ENCODE peak calls at places on chromosomes 7 and 10, in four cellular contexts. One of them, this sample, is unnamed.

GRCh38 chr7:135335628-135336139 is 102.0 kb downstream of the STRA8 start:
- DNase-seq in mucosa of descending colon: peak
- DNase-seq in stomach: peak
- DNase-seq in GM23338: peak
- DNase-seq in this sample: peak

GRCh38 chr10:88992945-88993537 is 2.4 kb downstream of the FAS start:
- DNase-seq in mucosa of descending colon: no peak
- DNase-seq in stomach: no peak
- DNase-seq in GM23338: peak
- DNase-seq in this sample: peak

GRCh38 chr10:23413629-23414089 is 25.2 kb upstream of the OTUD1 start:
- DNase-seq in mucosa of descending colon: no peak
- DNase-seq in stomach: no peak
- DNase-seq in GM23338: no peak
- DNase-seq in this sample: no peak

GRCh38 chr10:79905322-79906314 is 43.3 kb downstream of the SFTPD start:
- DNase-seq in mucosa of descending colon: no peak
- DNase-seq in stomach: no peak
- DNase-seq in GM23338: no peak
- DNase-seq in this sample: no peak

GRCh38 chr7:152522551-152522950 is 86.7 kb upstream of the KMT2C start:
- DNase-seq in mucosa of descending colon: no peak
- DNase-seq in stomach: no peak
- DNase-seq in GM23338: peak
- DNase-seq in this sample: no peak

GRCh38 chr10:62732841-62733653 is 71.5 kb upstream of the ADO start:
- DNase-seq in mucosa of descending colon: peak
- DNase-seq in stomach: no peak
- DNase-seq in GM23338: no peak
- DNase-seq in this sample: no peak

GRCh38 chr7:4960363-4960762 is 1.4 kb upstream of the MMD2 start:
- DNase-seq in mucosa of descending colon: no peak
- DNase-seq in stomach: no peak
- DNase-seq in GM23338: no peak
- DNase-seq in this sample: no peak

GRCh38 chr10:61335359-61335758 is 117.8 kb downstream of the TMEM26 start:
- DNase-seq in mucosa of descending colon: no peak
- DNase-seq in stomach: no peak
- DNase-seq in GM23338: no peak
- DNase-seq in this sample: no peak

GRCh38 chr7:126499481-126499880 is 753.3 kb downstream of the GRM8 start:
- DNase-seq in mucosa of descending colon: no peak
- DNase-seq in stomach: no peak
- DNase-seq in GM23338: no peak
- DNase-seq in this sample: no peak

GRCh38 chr7:1800876-1801275 is 130.8 kb downstream of the ELFN1 start:
- DNase-seq in mucosa of descending colon: no peak
- DNase-seq in stomach: peak
- DNase-seq in GM23338: no peak
- DNase-seq in this sample: no peak

GRCh38 chr7:1798191-1798590 is 128.1 kb downstream of the ELFN1 start:
- DNase-seq in mucosa of descending colon: no peak
- DNase-seq in stomach: no peak
- DNase-seq in GM23338: no peak
- DNase-seq in this sample: no peak

GRCh38 chr7:1794888-1795542 is 124.9 kb downstream of the ELFN1 start:
- DNase-seq in mucosa of descending colon: no peak
- DNase-seq in stomach: no peak
- DNase-seq in GM23338: no peak
- DNase-seq in this sample: no peak
- TF ChIP-seq CTCF in mucosa of descending colon: no peak
- TF ChIP-seq CTCF in stomach: no peak
- TF ChIP-seq CTCF in GM23338: peak
- TF ChIP-seq CTCF in this sample: no peak

GRCh38 chr10:70101668-70102067 is 31.0 kb downstream of the AIFM2 start:
- DNase-seq in mucosa of descending colon: no peak
- DNase-seq in stomach: no peak
- DNase-seq in GM23338: no peak
- DNase-seq in this sample: no peak

GRCh38 chr10:70109064-70109729 is 23.4 kb downstream of the AIFM2 start:
- DNase-seq in mucosa of descending colon: no peak
- DNase-seq in stomach: no peak
- DNase-seq in GM23338: no peak
- DNase-seq in this sample: no peak

GRCh38 chr10:70111496-70111895 is 21.1 kb downstream of the AIFM2 start:
- DNase-seq in mucosa of descending colon: no peak
- DNase-seq in stomach: no peak
- DNase-seq in GM23338: no peak
- DNase-seq in this sample: no peak

DNA sequence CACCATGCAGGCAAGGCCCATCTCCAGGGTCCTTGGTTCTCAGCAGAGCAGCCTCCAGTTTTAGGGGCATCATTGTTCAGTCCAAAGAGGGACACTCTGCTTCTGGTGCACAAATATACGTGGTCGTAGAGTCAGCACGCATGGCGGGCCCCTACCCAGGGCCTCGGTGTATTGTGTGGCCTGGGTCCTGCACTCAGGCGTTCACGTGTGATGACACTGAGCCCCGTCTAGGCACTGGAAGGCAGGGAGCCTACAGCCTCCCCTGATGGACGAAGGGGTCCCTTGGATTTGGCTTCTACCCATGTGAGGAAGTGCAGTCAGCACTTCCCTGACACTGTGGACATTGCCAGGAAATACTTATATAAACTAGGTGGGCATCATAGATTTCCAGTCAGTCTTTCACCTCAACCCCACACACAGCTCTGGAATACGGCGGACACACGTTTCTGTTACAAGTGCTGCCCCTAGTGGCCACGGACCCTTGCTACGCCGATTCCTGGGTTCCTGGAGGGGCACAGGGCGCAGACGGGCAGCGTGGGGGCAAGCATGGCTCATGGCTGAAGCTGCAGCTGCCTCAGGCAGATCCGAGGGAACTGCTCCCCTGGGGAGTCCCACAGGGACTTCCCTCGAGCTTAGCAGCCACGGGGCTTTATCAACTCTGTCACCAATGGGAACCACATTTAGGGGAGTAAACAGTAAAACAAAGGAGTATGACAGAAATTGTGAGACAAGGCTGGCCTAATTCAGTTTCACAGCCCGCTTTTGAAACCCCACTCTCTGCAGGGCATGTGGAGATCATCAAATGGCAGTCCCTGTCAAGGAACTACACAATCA is 25.4 kb downstream of the AIFM2 start:
- DNase-seq in mucosa of descending colon: no peak
- DNase-seq in stomach: no peak
- DNase-seq in GM23338: peak
- DNase-seq in this sample: no peak
- H3K4me3 ChIP-seq in mucosa of descending colon: no peak
- H3K4me3 ChIP-seq in stomach: no peak
- H3K4me3 ChIP-seq in GM23338: no peak
- H3K4me3 ChIP-seq in this sample: no peak

DNA sequence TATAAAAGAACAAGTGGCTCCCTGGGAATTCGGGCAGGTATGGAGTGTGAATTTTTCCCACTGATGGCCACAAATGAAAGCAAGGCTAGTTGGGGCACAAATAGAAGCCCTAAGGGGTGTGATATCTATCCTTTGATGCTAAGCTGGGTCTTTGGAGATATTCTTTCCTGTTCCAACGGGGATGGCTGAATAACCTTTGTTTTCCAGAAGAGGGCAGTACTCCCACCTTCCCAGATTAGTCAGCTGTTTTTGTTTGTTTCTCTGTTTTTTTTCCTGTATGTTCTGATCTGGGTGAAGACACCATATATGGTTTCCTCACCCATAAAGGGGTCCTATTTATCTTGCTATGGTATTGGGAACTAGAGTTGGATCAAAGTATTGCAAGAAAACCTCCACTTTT is 947.7 kb upstream of the SORCS1 start:
- DNase-seq in mucosa of descending colon: no peak
- DNase-seq in stomach: no peak
- DNase-seq in GM23338: peak
- DNase-seq in this sample: no peak
- TF ChIP-seq CTCF in mucosa of descending colon: no peak
- TF ChIP-seq CTCF in stomach: no peak
- TF ChIP-seq CTCF in GM23338: peak
- TF ChIP-seq CTCF in this sample: peak

GRCh38 chr7:42678315-42678714 is 233.6 kb downstream of the C7orf25 start:
- DNase-seq in mucosa of descending colon: no peak
- DNase-seq in stomach: no peak
- DNase-seq in GM23338: no peak
- DNase-seq in this sample: no peak
- H3K4me3 ChIP-seq in mucosa of descending colon: no peak
- H3K4me3 ChIP-seq in stomach: no peak
- H3K4me3 ChIP-seq in GM23338: no peak
- H3K4me3 ChIP-seq in this sample: no peak

GRCh38 chr7:92134271-92135099 is at the start of gene CYP51A1:
- DNase-seq in mucosa of descending colon: peak
- DNase-seq in stomach: peak
- DNase-seq in GM23338: peak
- DNase-seq in this sample: peak

GRCh38 chr7:92133133-92133736 is 1.0 kb downstream of the CYP51A1 start:
- DNase-seq in mucosa of descending colon: peak
- DNase-seq in stomach: no peak
- DNase-seq in GM23338: no peak
- DNase-seq in this sample: no peak

GRCh38 chr7:92133737-92134270 is 473 bp downstream of the CYP51A1 start:
- DNase-seq in mucosa of descending colon: peak
- DNase-seq in stomach: peak
- DNase-seq in GM23338: peak
- DNase-seq in this sample: peak

GRCh38 chr7:92135490-92135889 is 1.2 kb upstream of the CYP51A1 start:
- DNase-seq in mucosa of descending colon: peak
- DNase-seq in stomach: no peak
- DNase-seq in GM23338: peak
- DNase-seq in this sample: no peak

GRCh38 chr7:92135100-92135429 is 788 bp upstream of the CYP51A1 start:
- DNase-seq in mucosa of descending colon: peak
- DNase-seq in stomach: peak
- DNase-seq in GM23338: peak
- DNase-seq in this sample: peak
- TF ChIP-seq CTCF in mucosa of descending colon: no peak
- TF ChIP-seq CTCF in stomach: no peak
- TF ChIP-seq CTCF in GM23338: no peak
- TF ChIP-seq CTCF in this sample: no peak

DNA sequence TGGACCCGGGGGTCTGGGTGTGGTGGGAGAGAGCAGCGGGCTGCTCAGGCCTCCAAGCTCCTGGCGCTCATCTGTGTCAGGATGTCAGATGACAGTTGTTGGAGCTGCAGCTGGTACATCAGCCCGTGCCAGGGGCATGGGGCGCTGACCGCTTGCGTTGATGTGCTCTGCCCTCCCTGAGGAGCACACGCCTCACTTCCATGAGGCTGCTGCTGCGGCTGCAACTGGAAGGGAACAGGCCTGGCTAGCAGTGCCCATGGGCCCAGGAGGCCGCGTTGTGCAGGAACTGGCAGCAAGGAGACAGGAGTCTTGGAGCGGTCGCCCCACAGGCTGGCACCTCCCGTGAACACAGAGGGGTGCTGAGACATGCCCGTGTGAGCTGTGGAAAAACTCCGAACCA is 361.3 kb upstream of the MKI67 start:
- DNase-seq in mucosa of descending colon: no peak
- DNase-seq in stomach: no peak
- DNase-seq in GM23338: no peak
- DNase-seq in this sample: no peak
- H3K4me3 ChIP-seq in mucosa of descending colon: no peak
- H3K4me3 ChIP-seq in stomach: no peak
- H3K4me3 ChIP-seq in GM23338: no peak
- H3K4me3 ChIP-seq in this sample: no peak

GRCh38 chr7:47483604-47484273 is 98.2 kb downstream of the TNS3 start:
- DNase-seq in mucosa of descending colon: no peak
- DNase-seq in stomach: no peak
- DNase-seq in GM23338: peak
- DNase-seq in this sample: no peak
- TF ChIP-seq CTCF in mucosa of descending colon: no peak
- TF ChIP-seq CTCF in stomach: no peak
- TF ChIP-seq CTCF in GM23338: peak
- TF ChIP-seq CTCF in this sample: no peak